ENCODE peak calls at places on chromosomes 3 and 15, in six cellular contexts. I is MV-4-11; B is activated naive CD4-positive, alpha-beta T cell; Z is activated CD4-positive, alpha-beta T cell treated with anti-CD3 and anti-CD28 coated beads for 36 hours; H is HL-60; S is H9. P is an unnamed sample.

GRCh38 chr3:131453536-131453935 is 49.2 kb downstream of the MRPL3 start:
- DNase-seq in I (no peak), Z (no peak), S (no peak), H (no peak), B (no peak), P (no peak)

GRCh38 chr3:1855836-1856235 is 242.8 kb upstream of the CNTN4 start:
- DNase-seq in I (no peak), H (no peak), Z (no peak), S (no peak), B (no peak), P (no peak)

GRCh38 chr3:58180940-58181587 is 29.7 kb downstream of the DNASE1L3 start:
- DNase-seq in H (no peak), S (no peak), B (no peak), Z (no peak), I (no peak), P (no peak)

GRCh38 chr3:131899021-131899420 is 135.8 kb downstream of the CPNE4 start:
- DNase-seq in H (no peak), S (no peak), B (no peak), I (no peak), Z (no peak), P (no peak)

GRCh38 chr3:59056706-59057105 is 6.9 kb upstream of the CFAP20DC start:
- DNase-seq in S (no peak), H (no peak), B (no peak), Z (no peak), I (no peak), P (no peak)

GRCh38 chr15:71735013-71735757 is 75.2 kb upstream of the NR2E3 start:
- DNase-seq in Z (no peak), H (no peak), I (no peak), S (no peak), B (no peak), P (no peak)

GRCh38 chr3:13465236-13465958 is 14.7 kb upstream of the HDAC11 start:
- DNase-seq in H (no peak), Z (no peak), S (no peak), I (peak; percentile 17), B (no peak), P (no peak)

GRCh38 chr3:47778746-47779145 is 2.9 kb downstream of the SMARCC1 start:
- DNase-seq in Z (no peak), I (no peak), S (no peak), H (no peak), B (no peak), P (no peak)

GRCh38 chr15:66390670-66391069 is 4.0 kb downstream of the MAP2K1 start:
- DNase-seq in Z (peak; percentile 22), S (no peak), H (peak; percentile 73), B (no peak), I (peak; percentile 92), P (no peak)

GRCh38 chr3:167731393-167731792 is 3.3 kb downstream of the PDCD10 start:
- DNase-seq in I (no peak), S (no peak), Z (no peak), H (no peak), B (no peak), P (no peak)

GRCh38 chr3:60552581-60552980 is 698.7 kb downstream of the FHIT start:
- DNase-seq in Z (no peak), I (no peak), B (no peak), H (no peak), S (no peak), P (no peak)

GRCh38 chr3:136173939-136174338 is 22.2 kb downstream of the MSL2 start:
- DNase-seq in H (no peak), Z (no peak), I (no peak), B (no peak), S (no peak), P (no peak)

GRCh38 chr3:60610441-60611112 is 640.7 kb downstream of the FHIT start:
- DNase-seq in Z (no peak), B (no peak), H (no peak), S (no peak), I (no peak), P (no peak)

GRCh38 chr3:179268400-179269051 is 17.6 kb upstream of the KCNMB3 start:
- DNase-seq in B (no peak), I (no peak), S (no peak), Z (no peak), H (no peak), P (no peak)

GRCh38 chr3:172333692-172334457 is 114.4 kb downstream of the GHSR start:
- DNase-seq in I (no peak), S (no peak), B (no peak), Z (no peak), H (no peak), P (no peak)

GRCh38 chr3:169657351-169658124 is 6.0 kb downstream of the MECOM start:
- DNase-seq in Z (no peak), B (no peak), I (no peak), H (no peak), S (no peak), P (no peak)

GRCh38 chr3:105598047-105598796 is 231.5 kb downstream of the ALCAM start:
- DNase-seq in H (no peak), B (no peak), S (no peak), Z (no peak), I (no peak), P (peak; percentile 70)

GRCh38 chr15:57516327-57517026 is 75.2 kb upstream of the MYZAP start:
- DNase-seq in H (no peak), Z (no peak), I (peak; percentile 27), S (no peak), B (no peak), P (no peak)

GRCh38 chr15:94327356-94327936 is 96.1 kb downstream of the MCTP2 start:
- DNase-seq in H (no peak), B (no peak), S (no peak), Z (no peak), I (peak; percentile 25), P (peak; percentile 5)

GRCh38 chr3:129624347-129625070 is 18.0 kb upstream of the PLXND1 start:
- DNase-seq in Z (no peak), I (peak; percentile 74), B (no peak), S (no peak), H (peak; percentile 66), P (no peak)

GRCh38 chr15:65655026-65655425 is 33.3 kb downstream of the SLC24A1 start:
- DNase-seq in Z (no peak), S (no peak), B (no peak), I (no peak), H (no peak), P (no peak)

GRCh38 chr15:45118131-45118588 is 4.0 kb downstream of the DUOXA2 start:
- DNase-seq in H (peak; percentile 87), Z (peak; percentile 92), I (peak; percentile 77), S (peak; percentile 92), B (peak; percentile 45), P (peak; percentile 63)

GRCh38 chr3:127484601-127485388 is 105.7 kb downstream of the TPRA1 start:
- DNase-seq in I (no peak), S (peak; percentile 15), B (no peak), Z (peak; percentile 70), H (no peak), P (peak; percentile 2)

GRCh38 chr3:124300416-124300815 is 308.5 kb upstream of the ROPN1 start:
- DNase-seq in I (no peak), H (no peak), S (no peak), Z (no peak), B (no peak), P (no peak)

P was measured in HFF-Myc.